ENCODE peak calls at places on chromosomes 7 and 10, in seven cellular contexts. D, U, K, T, H, I and F are unnamed samples.
A peak's percentile ranks its signal among the peaks of the same experiment; 100 is the strongest.

GRCh38 chr10:92696606-92697383 is 7.0 kb downstream of the HHEX start:
- DNase-seq in D (no peak), U (no peak), K (no peak), T (no peak), H (no peak), I (no peak), F (no peak)

GRCh38 chr10:63267414-63268138 is 134.4 kb downstream of the NRBF2 start:
- DNase-seq in D (no peak), U (peak; percentile 88), K (no peak), T (no peak), H (no peak), I (no peak), F (no peak)

GRCh38 chr7:151440799-151441443 is 980 bp upstream of the CRYGN start:
- DNase-seq in D (no peak), U (no peak), K (peak; percentile 60), T (no peak), H (no peak), I (no peak), F (no peak)

GRCh38 chr7:150803161-150803860 is 2.7 kb downstream of the TMEM176A start:
- DNase-seq in D (no peak), U (no peak), K (no peak), T (no peak), H (peak; percentile 82), I (no peak), F (no peak)

GRCh38 chr7:69702357-69702756 is 104.1 kb downstream of the AUTS2 start:
- DNase-seq in D (no peak), U (no peak), K (no peak), T (no peak), H (no peak), I (no peak), F (no peak)

GRCh38 chr7:32594965-32595364 is 99.7 kb downstream of the AVL9 start:
- DNase-seq in D (no peak), U (no peak), K (no peak), T (no peak), H (no peak), I (no peak), F (no peak)

GRCh38 chr7:30790391-30790790 is 19.2 kb downstream of the MINDY4 start:
- DNase-seq in D (no peak), U (no peak), K (no peak), T (no peak), H (no peak), I (no peak), F (no peak)

GRCh38 chr7:87219545-87220025 is at the start of gene TMEM243:
- DNase-seq in D (peak; percentile 85), U (peak; percentile 64), K (peak; percentile 90), T (peak; percentile 89), H (no peak), I (peak; percentile 78), F (peak; percentile 42)

GRCh38 chr10:22736134-22736533 is 21.8 kb upstream of the PIP4K2A start:
- DNase-seq in D (no peak), U (no peak), K (no peak), T (no peak), H (no peak), I (no peak), F (no peak)

GRCh38 chr7:112395411-112395810 is 54.8 kb upstream of the IFRD1 start:
- DNase-seq in D (no peak), U (no peak), K (no peak), T (no peak), H (no peak), I (no peak), F (no peak)